ENCODE peak calls at places on chromosomes 16 and 17, in five cellular contexts. L is breast epithelium, Z is Caki2, F is myocyte, V is right cardiac atrium. T is an unnamed sample.

GRCh38 chr16:11251525-11252481 is 4.2 kb downstream of the SOCS1 start:
- DNase-seq in L (no peak), Z (peak; percentile 41), F (no peak), V (no peak), T (no peak)

GRCh38 chr17:49525831-49526741 is 31.0 kb downstream of the NGFR start:
- DNase-seq in L (peak; percentile 44), Z (no peak), F (no peak), V (peak; percentile 72), T (no peak)

GRCh38 chr16:85568519-85568918 is 44.6 kb upstream of the GSE1 start:
- DNase-seq in L (no peak), Z (peak; percentile 83), F (no peak), V (peak; percentile 57), T (no peak)

GRCh38 chr17:32529604-32530003 is 42.8 kb downstream of the CDK5R1 start:
- DNase-seq in L (no peak), Z (no peak), F (no peak), V (no peak), T (no peak)

GRCh38 chr17:68697850-68698313 is 96.7 kb upstream of the FAM20A start:
- DNase-seq in L (no peak), Z (no peak), F (no peak), V (no peak), T (no peak)

GRCh38 chr16:7849891-7850290 is 517.2 kb downstream of the RBFOX1 start:
- DNase-seq in L (no peak), Z (no peak), F (no peak), V (no peak), T (no peak)

GRCh38 chr17:18198530-18198929 is 14.9 kb downstream of the ALKBH5 start:
- DNase-seq in L (no peak), Z (no peak), F (no peak), V (peak; percentile 27), T (no peak)

GRCh38 chr16:20853981-20854620 is 46.1 kb downstream of the DCUN1D3 start:
- DNase-seq in L (no peak), Z (no peak), F (no peak), V (no peak), T (no peak)

GRCh38 chr17:79841369-79842135 is 2.3 kb upstream of the CBX4 start:
- DNase-seq in L (no peak), Z (no peak), F (no peak), V (peak; percentile 21), T (no peak)

GRCh38 chr16:31480851-31481250 is 2.1 kb upstream of the SLC5A2 start:
- DNase-seq in L (no peak), Z (no peak), F (no peak), V (peak; percentile 63), T (no peak)

GRCh38 chr17:49505854-49506253 is 10.8 kb downstream of the NGFR start:
- DNase-seq in L (no peak), Z (no peak), F (no peak), V (peak; percentile 57), T (no peak)